ENCODE peak calls at places on chromosome 19, in four cellular contexts. Z is left ventricle myocardium inferior, Y is NCI-H1436, J is fibroblast of pulmonary artery. S is an unnamed sample.
A peak's percentile ranks its signal among the peaks of the same experiment; 100 is the strongest.

GRCh38 chr19:48717059-48717395 is 2.5 kb downstream of the MAMSTR start:
- DNase-seq in Y (no peak), J (no peak), Z (no peak), S (no peak)

GRCh38 chr19:19410553-19411550 is 5.4 kb downstream of the GATAD2A start:
- DNase-seq in Z (no peak), J (no peak), Y (no peak), S (no peak)

GRCh38 chr19:13057744-13058143 is 44.9 kb downstream of the LYL1 start:
- DNase-seq in Y (no peak), Z (no peak), J (peak; percentile 51), S (peak; percentile 59)

GRCh38 chr19:29587518-29587986 is 18.5 kb upstream of the POP4 start:
- DNase-seq in J (no peak), Y (no peak), Z (no peak), S (peak; percentile 94)

GRCh38 chr19:54644056-54644455 is 13.8 kb downstream of the LILRB1 start:
- DNase-seq in J (no peak), Y (no peak), Z (peak; percentile 26), S (no peak)

GRCh38 chr19:48859711-48860572 is 8.5 kb downstream of the PLEKHA4 start:
- DNase-seq in Y (no peak), J (no peak), Z (peak; percentile 20), S (no peak)

GRCh38 chr19:1251233-1251502 is 2.8 kb downstream of the MIDN start:
- DNase-seq in J (peak; percentile 82), Z (no peak), Y (no peak), S (peak; percentile 79)

GRCh38 chr19:51660975-51661600 is 14.5 kb upstream of the SIGLEC14 start:
- DNase-seq in J (peak; percentile 88), Z (peak; percentile 25), Y (peak; percentile 81), S (peak; percentile 75)

GRCh38 chr19:1266116-1266817 is 2.9 kb upstream of the CIRBP start:
- DNase-seq in J (peak; percentile 84), Z (peak; percentile 90), Y (peak; percentile 57), S (peak; percentile 89)

GRCh38 chr19:1269478-1270167 is 491 bp downstream of the CIRBP start:
- DNase-seq in J (peak; percentile 91), Z (peak; percentile 84), Y (peak; percentile 81), S (peak; percentile 90)

GRCh38 chr19:11964858-11965645 is at the start of gene ZNF763:
- DNase-seq in Y (no peak), J (peak; percentile 81), Z (peak; percentile 95), S (peak; percentile 89)

GRCh38 chr19:17184381-17184841 is 30.7 kb upstream of the USE1 start:
- DNase-seq in J (no peak), Y (no peak), Z (no peak), S (no peak)

GRCh38 chr19:4754248-4754647 is 30.6 kb upstream of the DPP9 start:
- DNase-seq in Y (peak; percentile 55), Z (no peak), J (peak; percentile 22), S (peak; percentile 39)

GRCh38 chr19:13212759-13213330 is 62.6 kb downstream of the IER2 start:
- DNase-seq in Y (peak; percentile 30), J (peak; percentile 66), Z (peak; percentile 50), S (peak; percentile 64)

GRCh38 chr19:16067205-16067938 is 8.9 kb upstream of the TPM4 start:
- DNase-seq in Y (no peak), J (peak; percentile 91), Z (no peak), S (peak; percentile 93)